ENCODE peak calls at places on chromosome 15, in six cellular contexts. One of them, this sample, is unnamed.

GRCh38 chr15:94478763-94479162 is 247.4 kb downstream of the MCTP2 start:
- DNase-seq in HL-60: no peak
- DNase-seq in brain microvascular endothelial cell: no peak
- DNase-seq in ovary: no peak
- DNase-seq in colonic mucosa: no peak
- DNase-seq in neural progenitor cell: no peak
- DNase-seq in this sample: no peak

GRCh38 chr15:85771781-85772445 is 22.8 kb downstream of the KLHL25 start:
- DNase-seq in ovary: peak; percentile 70
- DNase-seq in colonic mucosa: peak; percentile 34
- DNase-seq in HL-60: no peak
- DNase-seq in brain microvascular endothelial cell: no peak
- DNase-seq in neural progenitor cell: no peak
- DNase-seq in this sample: no peak

GRCh38 chr15:57171414-57171813 is 204.9 kb upstream of the CGNL1 start:
- DNase-seq in neural progenitor cell: no peak
- DNase-seq in HL-60: no peak
- DNase-seq in ovary: no peak
- DNase-seq in colonic mucosa: no peak
- DNase-seq in brain microvascular endothelial cell: no peak
- DNase-seq in this sample: no peak

GRCh38 chr15:49712846-49713450 is 92.1 kb downstream of the DTWD1 start:
- DNase-seq in HL-60: peak; percentile 15
- DNase-seq in ovary: no peak
- DNase-seq in neural progenitor cell: no peak
- DNase-seq in colonic mucosa: no peak
- DNase-seq in brain microvascular endothelial cell: no peak
- DNase-seq in this sample: no peak

GRCh38 chr15:30990036-30990435 is 1.4 kb downstream of the MTMR10 start:
- DNase-seq in brain microvascular endothelial cell: no peak
- DNase-seq in neural progenitor cell: no peak
- DNase-seq in HL-60: no peak
- DNase-seq in colonic mucosa: no peak
- DNase-seq in ovary: no peak
- DNase-seq in this sample: no peak

GRCh38 chr15:29528276-29528675 is 258.7 kb upstream of the NSMCE3 start:
- DNase-seq in HL-60: no peak
- DNase-seq in brain microvascular endothelial cell: no peak
- DNase-seq in ovary: no peak
- DNase-seq in colonic mucosa: no peak
- DNase-seq in neural progenitor cell: no peak
- DNase-seq in this sample: no peak

GRCh38 chr15:89402406-89402805 is 67.8 kb upstream of the POLG start:
- DNase-seq in colonic mucosa: no peak
- DNase-seq in ovary: no peak
- DNase-seq in brain microvascular endothelial cell: no peak
- DNase-seq in neural progenitor cell: no peak
- DNase-seq in HL-60: no peak
- DNase-seq in this sample: no peak

GRCh38 chr15:75348563-75349350 is 1.9 kb downstream of the NEIL1 start:
- DNase-seq in colonic mucosa: no peak
- DNase-seq in ovary: peak; percentile 64
- DNase-seq in neural progenitor cell: peak; percentile 43
- DNase-seq in brain microvascular endothelial cell: no peak
- DNase-seq in HL-60: no peak
- DNase-seq in this sample: no peak

GRCh38 chr15:82951472-82952155 is 906 bp downstream of the HOMER2 start:
- DNase-seq in neural progenitor cell: no peak
- DNase-seq in brain microvascular endothelial cell: no peak
- DNase-seq in colonic mucosa: no peak
- DNase-seq in HL-60: no peak
- DNase-seq in ovary: no peak
- DNase-seq in this sample: no peak

GRCh38 chr15:31262901-31263671 is 63.5 kb upstream of the KLF13 start:
- DNase-seq in brain microvascular endothelial cell: no peak
- DNase-seq in ovary: peak; percentile 11
- DNase-seq in neural progenitor cell: no peak
- DNase-seq in HL-60: peak; percentile 96
- DNase-seq in colonic mucosa: peak; percentile 40
- DNase-seq in this sample: no peak

GRCh38 chr15:81174759-81175327 is 21.8 kb upstream of the IL16 start:
- DNase-seq in neural progenitor cell: peak; percentile 22
- DNase-seq in brain microvascular endothelial cell: no peak
- DNase-seq in HL-60: no peak
- DNase-seq in ovary: no peak
- DNase-seq in colonic mucosa: no peak
- DNase-seq in this sample: no peak

GRCh38 chr15:96124436-96124835 is 206.1 kb upstream of the NR2F2 start:
- DNase-seq in colonic mucosa: no peak
- DNase-seq in neural progenitor cell: no peak
- DNase-seq in ovary: no peak
- DNase-seq in HL-60: no peak
- DNase-seq in brain microvascular endothelial cell: no peak
- DNase-seq in this sample: no peak

GRCh38 chr15:90598053-90598577 is 68.4 kb downstream of the CRTC3 start:
- DNase-seq in ovary: peak; percentile 68
- DNase-seq in HL-60: no peak
- DNase-seq in brain microvascular endothelial cell: no peak
- DNase-seq in neural progenitor cell: peak; percentile 40
- DNase-seq in colonic mucosa: peak; percentile 84
- DNase-seq in this sample: no peak

GRCh38 chr15:89569090-89569745 is 6.1 kb upstream of the TICRR start:
- DNase-seq in HL-60: no peak
- DNase-seq in ovary: no peak
- DNase-seq in brain microvascular endothelial cell: no peak
- DNase-seq in neural progenitor cell: no peak
- DNase-seq in colonic mucosa: no peak
- DNase-seq in this sample: no peak

GRCh38 chr15:90221251-90221900 is 12.4 kb downstream of the CIB1 start:
- DNase-seq in colonic mucosa: peak; percentile 81
- DNase-seq in neural progenitor cell: peak; percentile 76
- DNase-seq in ovary: peak; percentile 87
- DNase-seq in HL-60: peak; percentile 68
- DNase-seq in brain microvascular endothelial cell: peak; percentile 71
- DNase-seq in this sample: no peak

GRCh38 chr15:68271854-68272471 is 5.6 kb upstream of the FEM1B start:
- DNase-seq in HL-60: no peak
- DNase-seq in ovary: no peak
- DNase-seq in colonic mucosa: no peak
- DNase-seq in brain microvascular endothelial cell: peak; percentile 76
- DNase-seq in neural progenitor cell: peak; percentile 31
- DNase-seq in this sample: peak; percentile 100

GRCh38 chr15:87227846-87228245 is 1028.7 kb downstream of the NTRK3 start:
- DNase-seq in ovary: no peak
- DNase-seq in neural progenitor cell: no peak
- DNase-seq in brain microvascular endothelial cell: no peak
- DNase-seq in colonic mucosa: no peak
- DNase-seq in HL-60: no peak
- DNase-seq in this sample: no peak

GRCh38 chr15:90294159-90294558 is 28.7 kb downstream of the NGRN start:
- DNase-seq in HL-60: no peak
- DNase-seq in ovary: no peak
- DNase-seq in brain microvascular endothelial cell: no peak
- DNase-seq in colonic mucosa: no peak
- DNase-seq in neural progenitor cell: no peak
- DNase-seq in this sample: no peak

GRCh38 chr15:85716261-85716660 is 78.5 kb downstream of the KLHL25 start:
- DNase-seq in brain microvascular endothelial cell: no peak
- DNase-seq in colonic mucosa: no peak
- DNase-seq in ovary: no peak
- DNase-seq in HL-60: no peak
- DNase-seq in neural progenitor cell: no peak
- DNase-seq in this sample: no peak

GRCh38 chr15:48871536-48871935 is 6.4 kb upstream of the EID1 start:
- DNase-seq in neural progenitor cell: no peak
- DNase-seq in HL-60: no peak
- DNase-seq in brain microvascular endothelial cell: no peak
- DNase-seq in colonic mucosa: no peak
- DNase-seq in ovary: no peak
- DNase-seq in this sample: no peak

GRCh38 chr15:71667228-71667627 is 143.1 kb upstream of the NR2E3 start:
- DNase-seq in ovary: no peak
- DNase-seq in neural progenitor cell: no peak
- DNase-seq in HL-60: no peak
- DNase-seq in colonic mucosa: no peak
- DNase-seq in brain microvascular endothelial cell: no peak
- DNase-seq in this sample: no peak

GRCh38 chr15:25175033-25175788 is 220.4 kb downstream of the SNRPN start:
- DNase-seq in HL-60: no peak
- DNase-seq in colonic mucosa: no peak
- DNase-seq in brain microvascular endothelial cell: no peak
- DNase-seq in ovary: peak; percentile 8
- DNase-seq in neural progenitor cell: no peak
- DNase-seq in this sample: no peak

GRCh38 chr15:41024141-41024540 is 70.9 kb downstream of the CHAC1 start:
- DNase-seq in HL-60: no peak
- DNase-seq in ovary: no peak
- DNase-seq in colonic mucosa: no peak
- DNase-seq in neural progenitor cell: no peak
- DNase-seq in brain microvascular endothelial cell: peak; percentile 61
- DNase-seq in this sample: no peak

GRCh38 chr15:84949845-84950569 is 31.6 kb upstream of the PDE8A start:
- DNase-seq in brain microvascular endothelial cell: no peak
- DNase-seq in neural progenitor cell: no peak
- DNase-seq in colonic mucosa: no peak
- DNase-seq in ovary: no peak
- DNase-seq in HL-60: no peak
- DNase-seq in this sample: no peak

GRCh38 chr15:56042982-56043980 is 49.9 kb upstream of the NEDD4 start:
- DNase-seq in ovary: no peak
- DNase-seq in brain microvascular endothelial cell: no peak
- DNase-seq in HL-60: no peak
- DNase-seq in colonic mucosa: no peak
- DNase-seq in neural progenitor cell: no peak
- DNase-seq in this sample: no peak

GRCh38 chr15:53472883-53473282 is 286.6 kb downstream of the WDR72 start:
- DNase-seq in colonic mucosa: no peak
- DNase-seq in ovary: no peak
- DNase-seq in HL-60: no peak
- DNase-seq in brain microvascular endothelial cell: no peak
- DNase-seq in neural progenitor cell: no peak
- DNase-seq in this sample: no peak

GRCh38 chr15:31391687-31392671 is 65.3 kb downstream of the KLF13 start:
- DNase-seq in neural progenitor cell: peak; percentile 81
- DNase-seq in HL-60: peak; percentile 43
- DNase-seq in brain microvascular endothelial cell: no peak
- DNase-seq in colonic mucosa: peak; percentile 90
- DNase-seq in ovary: peak; percentile 91
- DNase-seq in this sample: no peak

GRCh38 chr15:31501074-31501473 is 174.4 kb downstream of the KLF13 start:
- DNase-seq in ovary: no peak
- DNase-seq in HL-60: no peak
- DNase-seq in brain microvascular endothelial cell: no peak
- DNase-seq in neural progenitor cell: no peak
- DNase-seq in colonic mucosa: no peak
- DNase-seq in this sample: no peak

GRCh38 chr15:70060214-70061085 is 37.3 kb downstream of the TLE3 start:
- DNase-seq in neural progenitor cell: no peak
- DNase-seq in HL-60: no peak
- DNase-seq in colonic mucosa: no peak
- DNase-seq in brain microvascular endothelial cell: no peak
- DNase-seq in ovary: peak; percentile 27
- DNase-seq in this sample: no peak

GRCh38 chr15:57215371-57215770 is 160.9 kb upstream of the CGNL1 start:
- DNase-seq in HL-60: no peak
- DNase-seq in brain microvascular endothelial cell: no peak
- DNase-seq in colonic mucosa: no peak
- DNase-seq in neural progenitor cell: no peak
- DNase-seq in ovary: no peak
- DNase-seq in this sample: no peak

GRCh38 chr15:38883987-38884386 is 319.4 kb upstream of the RASGRP1 start:
- DNase-seq in colonic mucosa: no peak
- DNase-seq in neural progenitor cell: no peak
- DNase-seq in HL-60: no peak
- DNase-seq in brain microvascular endothelial cell: peak; percentile 61
- DNase-seq in ovary: no peak
- DNase-seq in this sample: no peak

DNA sequence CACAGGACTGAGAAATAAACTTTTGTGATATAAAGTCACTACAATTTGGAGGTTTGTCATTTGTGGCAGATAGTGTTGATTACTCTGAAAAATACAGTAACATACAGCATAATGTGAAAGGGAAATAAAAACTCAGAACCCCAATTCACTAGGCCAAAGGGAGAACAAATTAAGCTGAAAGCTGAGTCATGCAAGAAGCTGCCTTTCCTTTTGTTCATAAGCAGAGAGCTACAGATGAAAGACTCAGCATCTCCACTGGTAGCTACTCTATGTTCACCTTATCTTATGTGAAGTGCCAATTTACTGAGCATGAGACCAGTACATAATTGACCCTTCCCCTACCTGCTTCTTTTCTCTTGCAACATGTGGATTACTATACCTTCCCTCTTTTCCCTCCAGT is 19.3 kb upstream of the SLTM start:
- DNase-seq in brain microvascular endothelial cell: no peak
- DNase-seq in neural progenitor cell: no peak
- DNase-seq in colonic mucosa: no peak
- DNase-seq in ovary: no peak
- DNase-seq in HL-60: no peak
- DNase-seq in this sample: no peak
- H3K27ac ChIP-seq in brain microvascular endothelial cell: no peak overlapping the region
- H3K27ac ChIP-seq in neural progenitor cell: no peak overlapping the region
- H3K27ac ChIP-seq in colonic mucosa: no peak overlapping the region
- H3K27ac ChIP-seq in ovary: no peak overlapping the region
- H3K27ac ChIP-seq in HL-60: no peak overlapping the region
- H3K27ac ChIP-seq in this sample: peak overlapping the region; percentile 72

DNA sequence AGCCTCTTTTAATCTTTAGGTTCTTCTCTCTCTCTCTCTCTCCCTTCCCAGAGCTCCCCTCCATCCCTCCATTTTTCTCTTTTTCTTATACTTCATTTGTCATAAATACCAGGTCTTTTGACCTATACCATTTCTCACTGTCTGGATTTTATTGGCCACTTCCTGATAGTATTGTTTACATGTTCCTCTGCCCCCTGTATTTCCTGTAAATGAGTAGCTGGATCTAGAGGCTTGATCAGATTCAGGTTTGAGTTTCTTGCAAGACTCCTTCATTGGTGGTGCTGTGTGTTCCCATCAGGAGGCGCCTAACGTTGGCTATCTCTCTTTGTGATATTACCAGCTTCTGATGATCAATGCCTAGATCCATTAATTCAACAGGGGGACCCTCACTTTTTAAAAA is 42.2 kb downstream of the DAPK2 start:
- DNase-seq in neural progenitor cell: no peak
- DNase-seq in HL-60: no peak
- DNase-seq in colonic mucosa: no peak
- DNase-seq in brain microvascular endothelial cell: no peak
- DNase-seq in ovary: no peak
- DNase-seq in this sample: no peak
- H3K27ac ChIP-seq in neural progenitor cell: no peak overlapping the region
- H3K27ac ChIP-seq in HL-60: no peak overlapping the region
- H3K27ac ChIP-seq in colonic mucosa: peak overlapping the region; percentile 76
- H3K27ac ChIP-seq in brain microvascular endothelial cell: no peak overlapping the region
- H3K27ac ChIP-seq in ovary: no peak overlapping the region
- H3K27ac ChIP-seq in this sample: no peak overlapping the region

GRCh38 chr15:88269371-88270062 is 13.0 kb upstream of the NTRK3 start:
- DNase-seq in brain microvascular endothelial cell: no peak
- DNase-seq in colonic mucosa: no peak
- DNase-seq in ovary: no peak
- DNase-seq in HL-60: no peak
- DNase-seq in neural progenitor cell: no peak
- DNase-seq in this sample: no peak
- H3K27ac ChIP-seq in brain microvascular endothelial cell: no peak overlapping the region
- H3K27ac ChIP-seq in colonic mucosa: no peak overlapping the region
- H3K27ac ChIP-seq in ovary: no peak overlapping the region
- H3K27ac ChIP-seq in HL-60: no peak overlapping the region
- H3K27ac ChIP-seq in neural progenitor cell: no peak overlapping the region
- H3K27ac ChIP-seq in this sample: no peak overlapping the region

GRCh38 chr15:101179341-101180153 is 72.3 kb downstream of the CHSY1 start:
- DNase-seq in ovary: no peak
- DNase-seq in colonic mucosa: no peak
- DNase-seq in brain microvascular endothelial cell: no peak
- DNase-seq in HL-60: no peak
- DNase-seq in neural progenitor cell: no peak
- DNase-seq in this sample: no peak
- H3K27ac ChIP-seq in ovary: no peak overlapping the region
- H3K27ac ChIP-seq in colonic mucosa: no peak overlapping the region
- H3K27ac ChIP-seq in brain microvascular endothelial cell: peak overlapping the region; percentile 30
- H3K27ac ChIP-seq in HL-60: no peak overlapping the region
- H3K27ac ChIP-seq in neural progenitor cell: peak overlapping the region; percentile 18
- H3K27ac ChIP-seq in this sample: peak overlapping the region; percentile 3